ENCODE peak calls at places on chromosomes 2 and 18, in five cellular contexts. K is IMR-90, V is heart right ventricle, P is pancreas, N is left ventricle myocardium inferior. Y is an unnamed sample. For H3K4me1, the result is how much of the 10 kb centered on the place peaks cover.

GRCh38 chr2:23549051-23549450 is 164.1 kb downstream of the KLHL29 start:
- DNase-seq in K (no peak), V (no peak), P (no peak), N (no peak), Y (no peak)

GRCh38 chr18:46155652-46156051 is 51.5 kb downstream of the HAUS1 start:
- DNase-seq in K (peak), V (no peak), P (no peak), N (no peak), Y (peak)

GRCh38 chr2:131034122-131035051 is 58.9 kb downstream of the FAM168B start:
- DNase-seq in K (peak), V (no peak), P (no peak), N (no peak), Y (no peak)

GRCh38 chr2:159091381-159091780 is 122.9 kb downstream of the TANC1 start:
- DNase-seq in K (peak), V (no peak), P (no peak), N (no peak), Y (no peak)

GRCh38 chr2:181471783-181472182 is 14.6 kb downstream of the ITGA4 start:
- DNase-seq in K (no peak), V (no peak), P (no peak), N (no peak), Y (no peak)

GRCh38 chr2:97868986-97869721 is 126.6 kb downstream of the TMEM131 start:
- DNase-seq in K (peak), V (no peak), P (no peak), N (peak), Y (no peak)

GRCh38 chr2:209391776-209392401 is 32.0 kb upstream of the MAP2 start:
- DNase-seq in K (peak), V (no peak), P (no peak), N (no peak), Y (no peak)

GRCh38 chr2:70085711-70086277 is 1.5 kb upstream of the PCBP1 start:
- DNase-seq in K (no peak), V (no peak), P (no peak), N (no peak), Y (peak)

GRCh38 chr2:237465515-237466227 is 21.4 kb upstream of the MLPH start:
- DNase-seq in K (peak), V (no peak), P (no peak), N (no peak), Y (no peak)

GRCh38 chr2:285506-285905 is 2.4 kb downstream of the ALKAL2 start:
- DNase-seq in K (peak), V (no peak), P (no peak), N (no peak), Y (no peak)

GRCh38 chr2:62741954-62742722 is 36.6 kb downstream of the EHBP1 start:
- DNase-seq in K (no peak), V (no peak), P (no peak), N (no peak), Y (no peak)

GRCh38 chr2:6443424-6443823 is 422.3 kb downstream of the CMPK2 start:
- DNase-seq in K (peak), V (no peak), P (no peak), N (no peak), Y (no peak)

GRCh38 chr2:54303631-54304030 is 47.6 kb upstream of the TSPYL6 start:
- DNase-seq in K (no peak), V (no peak), P (no peak), N (no peak), Y (no peak)

GRCh38 chr18:40413160-40413559 is 1541.9 kb upstream of the PIK3C3 start:
- DNase-seq in K (peak), V (no peak), P (no peak), N (no peak), Y (no peak)

GRCh38 chr2:20623741-20624155 is 27.1 kb downstream of the HS1BP3 start:
- DNase-seq in K (no peak), V (no peak), P (no peak), N (peak), Y (no peak)

GRCh38 chr2:119282966-119283511 is 59.4 kb downstream of the STEAP3 start:
- DNase-seq in K (no peak), V (peak), P (peak), N (peak), Y (no peak)

GRCh38 chr18:12391487-12392136 is 14.6 kb upstream of the AFG3L2 start:
- DNase-seq in K (peak), V (peak), P (peak), N (no peak), Y (no peak)

GRCh38 chr2:201768918-201769317 is 11.8 kb downstream of the ALS2 start:
- DNase-seq in K (peak), V (no peak), P (no peak), N (no peak), Y (no peak)

GRCh38 chr2:191171708-191172355 is 21.0 kb upstream of the STAT4 start:
- DNase-seq in K (peak), V (no peak), P (no peak), N (no peak), Y (no peak)

GRCh38 chr2:61187069-61187468 is 25.1 kb downstream of the C2orf74 start:
- DNase-seq in K (no peak), V (no peak), P (no peak), N (no peak), Y (no peak)

GRCh38 chr2:10362096-10362897 is 59.6 kb downstream of the HPCAL1 start:
- DNase-seq in K (no peak), V (no peak), P (no peak), N (no peak), Y (no peak)

GRCh38 chr2:197146995-197147394 is 163.6 kb downstream of the ANKRD44 start:
- DNase-seq in K (no peak), V (no peak), P (no peak), N (no peak), Y (no peak)

GRCh38 chr2:151363709-151364108 is 6.3 kb downstream of the TNFAIP6 start:
- DNase-seq in K (no peak), V (no peak), P (no peak), N (peak), Y (no peak)

GRCh38 chr2:64914735-64915509 is 74.3 kb upstream of the SLC1A4 start:
- DNase-seq in K (peak), V (no peak), P (no peak), N (peak), Y (no peak)

GRCh38 chr2:207157162-207157481 is 8.6 kb downstream of the KLF7 start:
- DNase-seq in K (no peak), V (no peak), P (no peak), N (no peak), Y (no peak)

GRCh38 chr2:207156451-207157161 is 9.1 kb downstream of the KLF7 start:
- DNase-seq in K (no peak), V (no peak), P (no peak), N (no peak), Y (no peak)

GRCh38 chr2:207154556-207155179 is 11.1 kb downstream of the KLF7 start:
- DNase-seq in K (no peak), V (no peak), P (no peak), N (no peak), Y (no peak)

GRCh38 chr2:207156045-207156444 is 9.7 kb downstream of the KLF7 start:
- DNase-seq in K (no peak), V (no peak), P (no peak), N (no peak), Y (peak)

DNA sequence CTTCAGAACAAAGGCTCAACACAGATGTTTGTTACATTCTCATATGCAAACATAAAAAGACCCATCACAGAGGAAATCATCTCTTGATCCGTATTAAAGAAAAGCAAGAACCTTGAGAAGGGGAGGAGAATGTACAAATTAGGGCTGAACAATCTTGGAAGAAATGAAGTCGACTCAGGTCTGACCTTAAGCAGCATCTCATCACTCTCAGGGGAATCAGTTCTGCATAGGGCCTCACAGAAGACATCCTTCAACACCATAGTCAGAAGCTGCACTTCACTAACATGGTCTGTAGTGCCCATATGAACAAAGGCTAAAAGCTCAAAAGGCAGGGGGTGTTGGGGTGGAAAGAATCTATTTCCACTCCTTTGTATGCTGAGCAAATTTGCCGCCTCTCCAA is 10.2 kb downstream of the KLF7 start:
- DNase-seq in K (no peak), V (no peak), P (no peak), N (no peak), Y (no peak)
- H3K4me1 ChIP-seq in K (under half), V (under half), P (under half), N (half or more), Y (under half)

GRCh38 chr2:30266051-30266621 is 34.8 kb downstream of the LBH start:
- DNase-seq in K (no peak), V (no peak), P (no peak), N (no peak), Y (peak)
- H3K27ac ChIP-seq in K (peak), V (peak), P (no peak), N (peak), Y (peak)

GRCh38 chr18:37332764-37333420 is 232.7 kb downstream of the CELF4 start:
- DNase-seq in K (no peak), V (no peak), P (no peak), N (no peak), Y (no peak)
- H3K4me3 ChIP-seq in K (no peak), V (no peak), P (no peak), N (no peak), Y (no peak)

GRCh38 chr18:79395761-79396404 is at the start of gene NFATC1:
- DNase-seq in K (peak), V (peak), P (peak), N (peak), Y (peak)
- H3K4me1 ChIP-seq in K (under half), V (under half), P (under half), N (half or more), Y (half or more)

DNA sequence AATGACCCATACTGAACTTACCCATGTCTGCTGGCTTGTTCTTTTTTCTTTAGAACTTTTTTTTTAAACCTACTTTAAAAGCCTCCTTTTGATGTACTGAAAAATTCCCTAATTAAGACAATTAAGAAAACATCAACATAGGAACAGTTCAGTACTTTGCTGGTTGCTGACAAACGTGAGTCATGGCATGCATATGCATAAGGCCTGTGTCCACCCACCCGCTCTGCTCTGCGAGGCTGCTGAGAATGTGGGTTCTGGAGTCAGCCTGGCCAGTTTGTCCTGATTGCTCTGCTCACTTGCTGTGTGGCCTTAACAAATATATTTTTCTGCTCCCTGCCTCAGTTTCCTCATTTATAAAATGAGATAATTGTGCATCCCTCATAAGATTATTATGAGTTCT is 27.3 kb downstream of the LAMA3 start:
- DNase-seq in K (peak), V (no peak), P (no peak), N (no peak), Y (no peak)
- H3K27ac ChIP-seq in K (no peak), V (no peak), P (no peak), N (no peak), Y (no peak)

GRCh38 chr2:147364597-147364996 is 480.2 kb upstream of the ACVR2A start:
- DNase-seq in K (no peak), V (no peak), P (no peak), N (no peak), Y (peak)
- H3K4me3 ChIP-seq in K (no peak), V (no peak), P (no peak), N (no peak), Y (peak)